ENCODE peak calls at places on chromosomes 12 and 14, in five cellular contexts. H, K, Z, L and J are unnamed samples.

GRCh38 chr14:81122326-81122725 is 98.4 kb downstream of the GTF2A1 start:
- DNase-seq in H (no peak), K (no peak), Z (no peak), L (no peak), J (no peak)

GRCh38 chr12:57888407-57889157 is 42.1 kb upstream of the CTDSP2 start:
- DNase-seq in H (no peak), K (peak), Z (no peak), L (no peak), J (peak)

GRCh38 chr14:103563089-103563620 is 395 bp downstream of the COA8 start:
- DNase-seq in H (no peak), K (peak), Z (no peak), L (no peak), J (peak)

GRCh38 chr12:121578230-121579189 is 2.3 kb downstream of the KDM2B start:
- DNase-seq in H (no peak), K (no peak), Z (no peak), L (no peak), J (no peak)

GRCh38 chr12:575948-576612 is 87.2 kb downstream of the NINJ2 start:
- DNase-seq in H (peak), K (peak), Z (no peak), L (peak), J (peak)

GRCh38 chr12:75177997-75178396 is 31.6 kb downstream of the KCNC2 start:
- DNase-seq in H (no peak), K (no peak), Z (peak), L (no peak), J (no peak)

GRCh38 chr12:45726594-45727300 is 2.8 kb upstream of the ARID2 start:
- DNase-seq in H (no peak), K (no peak), Z (no peak), L (no peak), J (peak)

GRCh38 chr12:120100630-120101029 is 15.9 kb downstream of the RAB35 start:
- DNase-seq in H (no peak), K (no peak), Z (no peak), L (no peak), J (no peak)

GRCh38 chr14:103160321-103161053 is 37.2 kb downstream of the TNFAIP2 start:
- DNase-seq in H (no peak), K (no peak), Z (no peak), L (no peak), J (no peak)

GRCh38 chr12:4584281-4584680 is 22.3 kb downstream of the DYRK4 start:
- DNase-seq in H (no peak), K (no peak), Z (no peak), L (no peak), J (no peak)